ENCODE peak calls at places on chromosomes 5 and 9, in ten cellular contexts. P, E, T, F, X, M, I, D, H and C are unnamed samples.

GRCh38 chr5:142925795-142926194 is 155.6 kb downstream of the ARHGAP26 start:
- DNase-seq in E (peak), H (no peak), F (peak), M (no peak), I (no peak), P (no peak), X (no peak), D (no peak), T (no peak), C (no peak)

GRCh38 chr5:40486437-40487270 is 193.1 kb upstream of the PTGER4 start:
- DNase-seq in P (no peak), F (peak), E (no peak), H (no peak), I (peak), M (peak), D (peak), T (no peak), X (no peak), C (peak)

GRCh38 chr5:137778772-137779564 is 24.8 kb upstream of the HNRNPA0 start:
- DNase-seq in T (no peak), D (no peak), H (no peak), I (no peak), M (no peak), E (peak), F (peak), X (no peak), P (no peak), C (no peak)

GRCh38 chr5:116343961-116344360 is 230.7 kb downstream of the SEMA6A start:
- DNase-seq in T (no peak), F (no peak), I (no peak), X (no peak), P (no peak), D (no peak), E (no peak), M (no peak), H (no peak), C (no peak)

GRCh38 chr9:104961238-104961637 is 33.3 kb upstream of the ABCA1 start:
- DNase-seq in I (peak), M (no peak), X (no peak), T (no peak), P (no peak), F (peak), H (no peak), E (peak), D (no peak), C (peak)

GRCh38 chr9:72412483-72413040 is 47.6 kb upstream of the ZFAND5 start:
- DNase-seq in H (no peak), I (no peak), D (no peak), X (no peak), F (no peak), M (no peak), E (no peak), T (no peak), P (no peak), C (no peak)

GRCh38 chr5:55063220-55063863 is 39.1 kb upstream of the GZMA start:
- DNase-seq in F (peak), I (no peak), M (no peak), P (no peak), X (no peak), T (no peak), E (no peak), D (no peak), H (no peak), C (no peak)

GRCh38 chr5:157740211-157740610 is 3.3 kb upstream of the LSM11 start:
- DNase-seq in T (no peak), I (no peak), D (no peak), M (no peak), H (no peak), F (peak), X (no peak), P (no peak), E (no peak), C (no peak)

GRCh38 chr5:124651663-124652513 is 94.6 kb downstream of the ZNF608 start:
- DNase-seq in P (peak), T (peak), E (peak), H (peak), I (no peak), M (no peak), D (peak), X (peak), F (peak), C (no peak)

GRCh38 chr9:112532427-112532826 is 45.8 kb downstream of the KIAA1958 start:
- DNase-seq in X (no peak), I (no peak), F (no peak), E (peak), M (no peak), D (peak), P (peak), T (peak), H (no peak), C (no peak)

GRCh38 chr5:151787817-151788216 is 16.1 kb downstream of the G3BP1 start:
- DNase-seq in I (no peak), M (no peak), H (no peak), X (no peak), D (no peak), T (no peak), F (no peak), E (no peak), P (no peak), C (no peak)

GRCh38 chr9:68443560-68443959 is 87.1 kb downstream of the PGM5 start:
- DNase-seq in H (no peak), T (no peak), X (no peak), P (no peak), F (no peak), D (no peak), E (no peak), M (no peak), I (no peak), C (no peak)

GRCh38 chr5:179791881-179792611 is 1.7 kb upstream of the LTC4S start:
- DNase-seq in M (no peak), P (no peak), X (no peak), I (no peak), F (no peak), H (no peak), T (no peak), E (no peak), D (peak), C (no peak)

GRCh38 chr5:177086918-177087706 is 397 bp downstream of the FGFR4 start:
- DNase-seq in F (peak), T (no peak), X (no peak), I (peak), H (no peak), P (peak), E (no peak), M (peak), D (no peak), C (peak)

GRCh38 chr5:36311967-36312366 is 10.3 kb upstream of the RANBP3L start:
- DNase-seq in H (no peak), T (no peak), E (no peak), D (no peak), X (no peak), I (no peak), P (no peak), F (no peak), M (no peak), C (no peak)

GRCh38 chr5:137758121-137758520 is 4.0 kb upstream of the HNRNPA0 start:
- DNase-seq in M (no peak), I (no peak), P (no peak), T (no peak), F (no peak), X (no peak), H (no peak), D (no peak), E (no peak), C (no peak)

GRCh38 chr9:87194471-87194870 is 247.2 kb upstream of the GAS1 start:
- DNase-seq in H (no peak), P (no peak), M (no peak), I (no peak), X (no peak), F (peak), T (no peak), E (peak), D (no peak), C (no peak)

GRCh38 chr9:134852906-134853654 is 27.5 kb upstream of the FCN2 start:
- DNase-seq in I (no peak), P (peak), H (no peak), F (no peak), T (no peak), M (no peak), E (no peak), X (no peak), D (no peak), C (no peak)

GRCh38 chr5:139711067-139711851 is 63.1 kb downstream of the CXXC5 start:
- DNase-seq in X (peak), F (peak), M (peak), D (no peak), I (peak), P (no peak), E (peak), H (no peak), T (no peak), C (peak)

GRCh38 chr9:2502760-2503159 is 118.8 kb upstream of the VLDLR start:
- DNase-seq in I (no peak), T (no peak), E (no peak), M (no peak), P (no peak), F (peak), X (no peak), D (no peak), H (no peak), C (no peak)

GRCh38 chr5:158013939-158014338 is 155.0 kb upstream of the CLINT1 start:
- DNase-seq in D (peak), F (peak), E (peak), H (no peak), M (no peak), T (no peak), P (no peak), I (no peak), X (no peak), C (no peak)